ENCODE peak calls at places on chromosomes 4 and X, in five cellular contexts. M, C, F, E and K are unnamed samples.

GRCh38 chr4:165709526-165709925 is 163.5 kb upstream of the TLL1 start:
- DNase-seq in M (no peak), C (no peak), F (no peak), E (no peak), K (no peak)

GRCh38 chr4:169018406-169018805 is 8.4 kb upstream of the CBR4 start:
- DNase-seq in M (no peak), C (no peak), F (no peak), E (no peak), K (no peak)

GRCh38 chr4:6386091-6386490 is 86.3 kb downstream of the PPP2R2C start:
- DNase-seq in M (no peak), C (no peak), F (no peak), E (no peak), K (no peak)

GRCh38 chrX:153406011-153406410 is 4.9 kb upstream of the PNMA6E start:
- DNase-seq in M (no peak), C (no peak), F (no peak), E (no peak), K (no peak)

GRCh38 chrX:31232506-31232905 is 160.7 kb upstream of the FTHL17 start:
- DNase-seq in M (no peak), C (no peak), F (no peak), E (no peak), K (no peak)

GRCh38 chr4:82744284-82744963 is 54.2 kb downstream of the SCD5 start:
- DNase-seq in M (no peak), C (no peak), F (no peak), E (no peak), K (no peak)

GRCh38 chr4:159946983-159947645 is 844.2 kb downstream of the RAPGEF2 start:
- DNase-seq in M (no peak), C (peak; percentile 2), F (peak; percentile 1), E (peak; percentile 18), K (no peak)

GRCh38 chrX:107716816-107717700 is 58.5 kb downstream of the TSC22D3 start:
- DNase-seq in M (peak; percentile 92), C (no peak), F (peak; percentile 42), E (peak; percentile 92), K (peak; percentile 93)

GRCh38 chrX:51614353-51614752 is 4.4 kb downstream of the CENPVL3 start:
- DNase-seq in M (no peak), C (peak; percentile 30), F (no peak), E (no peak), K (no peak)

GRCh38 chr4:186957952-186958555 is 234.4 kb upstream of the FAT1 start:
- DNase-seq in M (no peak), C (no peak), F (no peak), E (no peak), K (no peak)

GRCh38 chrX:47515941-47516649 is 33.1 kb upstream of the ZNF41 start:
- DNase-seq in M (no peak), C (no peak), F (no peak), E (no peak), K (peak; percentile 41)

GRCh38 chr4:14862881-14863280 is 139.4 kb upstream of the CPEB2 start:
- DNase-seq in M (no peak), C (peak; percentile 64), F (no peak), E (no peak), K (no peak)

GRCh38 chrX:34879361-34879760 is 63.2 kb upstream of the FAM47B start:
- DNase-seq in M (no peak), C (no peak), F (no peak), E (no peak), K (no peak)

GRCh38 chr4:93217423-93217822 is 611.1 kb upstream of the ATOH1 start:
- DNase-seq in M (no peak), C (no peak), F (no peak), E (no peak), K (no peak)

GRCh38 chrX:134004038-134004437 is 18.6 kb upstream of the GPC3 start:
- DNase-seq in M (no peak), C (no peak), F (no peak), E (peak; percentile 28), K (no peak)

GRCh38 chr4:26458104-26458503 is 32.2 kb downstream of the CCKAR start:
- DNase-seq in M (no peak), C (no peak), F (no peak), E (no peak), K (no peak)

GRCh38 chrX:17842769-17843525 is 18.2 kb downstream of the RAI2 start:
- DNase-seq in M (no peak), C (no peak), F (no peak), E (no peak), K (no peak)

GRCh38 chr4:127623755-127624087 is 9.0 kb upstream of the INTU start:
- DNase-seq in M (no peak), C (no peak), F (no peak), E (no peak), K (no peak)

GRCh38 chr4:128517096-128517738 is 229.6 kb upstream of the PGRMC2 start:
- DNase-seq in M (no peak), C (no peak), F (no peak), E (no peak), K (no peak)

GRCh38 chr4:156677136-156677535 is 294.5 kb downstream of the PDGFC start:
- DNase-seq in M (no peak), C (peak; percentile 10), F (no peak), E (no peak), K (no peak)

GRCh38 chr4:145523117-145523516 is 41.5 kb downstream of the SMAD1 start:
- DNase-seq in M (no peak), C (no peak), F (no peak), E (no peak), K (no peak)

GRCh38 chr4:166981847-166982246 is 252.4 kb downstream of the SPOCK3 start:
- DNase-seq in M (no peak), C (no peak), F (no peak), E (no peak), K (no peak)

GRCh38 chr4:140807491-140808257 is 51.5 kb upstream of the TBC1D9 start:
- DNase-seq in M (no peak), C (no peak), F (no peak), E (no peak), K (no peak)

GRCh38 chr4:28921886-28922285 is 1798.3 kb upstream of the PCDH7 start:
- DNase-seq in M (no peak), C (no peak), F (no peak), E (no peak), K (no peak)

GRCh38 chr4:48343531-48343930 is 2.2 kb downstream of the SLAIN2 start:
- DNase-seq in M (no peak), C (no peak), F (no peak), E (no peak), K (no peak)

GRCh38 chr4:139740121-139740520 is 74.5 kb downstream of the MGST2 start:
- DNase-seq in M (no peak), C (no peak), F (no peak), E (no peak), K (peak; percentile 81)

GRCh38 chr4:8297141-8297601 is 27.6 kb downstream of the HTRA3 start:
- DNase-seq in M (peak; percentile 31), C (no peak), F (no peak), E (no peak), K (no peak)

GRCh38 chr4:83358410-83358809 is 23.8 kb upstream of the HPSE start:
- DNase-seq in M (no peak), C (no peak), F (peak; percentile 35), E (no peak), K (no peak)

GRCh38 chr4:126957555-126958440 is 675.0 kb upstream of the INTU start:
- DNase-seq in M (no peak), C (no peak), F (no peak), E (no peak), K (no peak)

GRCh38 chr4:7420661-7421040 is 14.1 kb downstream of the PSAPL1 start:
- DNase-seq in M (peak; percentile 28), C (no peak), F (no peak), E (no peak), K (peak; percentile 5)

GRCh38 chr4:106334732-106335131 is 18.4 kb downstream of the AIMP1 start:
- DNase-seq in M (no peak), C (no peak), F (no peak), E (no peak), K (no peak)

GRCh38 chr4:140617494-140618060 is 48.8 kb upstream of the UCP1 start:
- DNase-seq in M (no peak), C (no peak), F (no peak), E (no peak), K (no peak)

GRCh38 chr4:57854748-57855147 is 744.6 kb upstream of the IGFBP7 start:
- DNase-seq in M (no peak), C (no peak), F (no peak), E (no peak), K (no peak)

GRCh38 chr4:30776921-30777415 is 56.8 kb downstream of the PCDH7 start:
- DNase-seq in M (no peak), C (no peak), F (no peak), E (no peak), K (no peak)

GRCh38 chr4:1421650-1422049 is 15.4 kb upstream of the NKX1-1 start:
- DNase-seq in M (no peak), C (no peak), F (no peak), E (no peak), K (no peak)

GRCh38 chr4:57410331-57411052 is 300.3 kb upstream of the IGFBP7 start:
- DNase-seq in M (no peak), C (no peak), F (no peak), E (peak; percentile 19), K (no peak)

GRCh38 chr4:129358571-129358970 is 262.6 kb downstream of the C4orf33 start:
- DNase-seq in M (no peak), C (no peak), F (no peak), E (no peak), K (no peak)

GRCh38 chr4:128153795-128154194 is 92.7 kb downstream of the LARP1B start:
- DNase-seq in M (no peak), C (no peak), F (no peak), E (no peak), K (no peak)

GRCh38 chr4:113760094-113760851 is 1.3 kb downstream of the CAMK2D start:
- DNase-seq in M (no peak), C (no peak), F (peak; percentile 2), E (peak; percentile 50), K (peak; percentile 30)
- TF ChIP-seq POLR2A in M (no peak), C (no peak), F (no peak), E (no peak), K (no peak)

GRCh38 chr4:37623940-37624339 is 62.2 kb downstream of the RELL1 start:
- DNase-seq in M (no peak), C (no peak), F (no peak), E (no peak), K (no peak)
- TF ChIP-seq POLR2A in M (no peak), C (no peak), F (no peak), E (no peak), K (no peak)

GRCh38 chr4:38044060-38044459 is 83.9 kb downstream of the PTTG2 start:
- DNase-seq in M (no peak), C (no peak), F (no peak), E (no peak), K (no peak)

GRCh38 chr4:38050560-38051350 is 90.6 kb downstream of the PTTG2 start:
- DNase-seq in M (no peak), C (no peak), F (no peak), E (no peak), K (no peak)

GRCh38 chr4:38049545-38050170 is 89.5 kb downstream of the PTTG2 start:
- DNase-seq in M (no peak), C (no peak), F (no peak), E (no peak), K (no peak)

GRCh38 chr4:38046735-38047487 is 86.7 kb downstream of the PTTG2 start:
- DNase-seq in M (no peak), C (no peak), F (no peak), E (no peak), K (no peak)
- TF ChIP-seq POLR2A in M (no peak), C (no peak), F (no peak), E (no peak), K (no peak)

GRCh38 chrX:109310031-109310430 is 171.9 kb downstream of the GUCY2F start:
- DNase-seq in M (no peak), C (no peak), F (no peak), E (no peak), K (no peak)
- TF ChIP-seq POLR2A in M (no peak), C (no peak), F (no peak), E (no peak), K (no peak)